ENCODE peak calls at places on chromosomes 12 and 14, in seven cellular contexts. J, S, N, B, M, V and D are unnamed samples.

GRCh38 chr14:35533357-35534129 is 421 bp upstream of the INSM2 start:
- DNase-seq in V (no peak), J (peak), B (no peak), S (peak), M (peak), N (peak), D (peak)

GRCh38 chr12:69897744-69898143 is 72.7 kb downstream of the MYRFL start:
- DNase-seq in B (no peak), M (no peak), N (no peak), V (no peak), J (no peak), S (peak), D (no peak)

GRCh38 chr14:70660967-70661871 is 19.5 kb downstream of the TTC9 start:
- DNase-seq in B (peak), N (no peak), S (peak), V (no peak), J (no peak), M (no peak), D (no peak)

GRCh38 chr12:104793280-104793679 is 164.8 kb downstream of the SLC41A2 start:
- DNase-seq in B (no peak), S (no peak), J (no peak), V (no peak), M (no peak), N (no peak), D (no peak)

GRCh38 chr12:67885370-67886169 is 103.7 kb upstream of the IFNG-AS1 start:
- DNase-seq in N (no peak), M (no peak), B (no peak), S (no peak), J (no peak), V (no peak), D (no peak)

GRCh38 chr14:21104448-21105060 is 3.7 kb downstream of the TMEM253 start:
- DNase-seq in M (peak), S (peak), V (no peak), B (no peak), J (peak), N (peak), D (peak)

GRCh38 chr14:103547941-103548462 is 14.5 kb downstream of the BAG5 start:
- DNase-seq in M (no peak), J (no peak), V (no peak), S (no peak), B (no peak), N (no peak), D (no peak)

GRCh38 chr12:205026-205425 is 8.9 kb downstream of the SLC6A12 start:
- DNase-seq in J (no peak), V (no peak), N (no peak), M (no peak), S (no peak), B (no peak), D (no peak)

GRCh38 chr12:111692575-111693210 is 6.8 kb downstream of the ACAD10 start:
- DNase-seq in V (no peak), M (no peak), J (peak), S (peak), N (no peak), B (no peak), D (no peak)

GRCh38 chr14:98685725-98686124 is 586.3 kb downstream of the BCL11B start:
- DNase-seq in J (no peak), M (no peak), N (no peak), V (no peak), S (no peak), B (no peak), D (no peak)

GRCh38 chr14:98684486-98684885 is 587.5 kb downstream of the BCL11B start:
- DNase-seq in S (no peak), J (no peak), M (no peak), V (no peak), B (no peak), N (no peak), D (no peak)

GRCh38 chr14:98682031-98682430 is 590.0 kb downstream of the BCL11B start:
- DNase-seq in V (no peak), B (no peak), J (no peak), S (no peak), N (no peak), M (no peak), D (no peak)
- TF ChIP-seq CTCF in V (no peak), B (no peak), J (no peak), S (no peak), N (no peak), M (no peak), D (no peak)

GRCh38 chr12:13203028-13203922 is 6.7 kb downstream of the EMP1 start:
- DNase-seq in N (peak), V (no peak), B (no peak), S (peak), J (peak), M (no peak), D (no peak)
- TF ChIP-seq CTCF in N (peak), V (no peak), B (no peak), S (peak), J (peak), M (no peak), D (no peak)

GRCh38 chr12:39621670-39622069 is 2.1 kb upstream of the ABCD2 start:
- DNase-seq in S (no peak), N (no peak), M (no peak), V (no peak), J (no peak), B (no peak), D (no peak)

GRCh38 chr12:39620664-39621658 is 1.4 kb upstream of the ABCD2 start:
- DNase-seq in B (no peak), S (no peak), V (no peak), J (no peak), N (peak), M (no peak), D (no peak)

GRCh38 chr12:39618701-39619100 is 902 bp downstream of the ABCD2 start:
- DNase-seq in N (no peak), V (no peak), S (no peak), B (no peak), M (no peak), J (no peak), D (no peak)

GRCh38 chr12:39619316-39619659 is 315 bp downstream of the ABCD2 start:
- DNase-seq in N (no peak), S (no peak), J (peak), V (no peak), M (peak), B (no peak), D (no peak)

DNA sequence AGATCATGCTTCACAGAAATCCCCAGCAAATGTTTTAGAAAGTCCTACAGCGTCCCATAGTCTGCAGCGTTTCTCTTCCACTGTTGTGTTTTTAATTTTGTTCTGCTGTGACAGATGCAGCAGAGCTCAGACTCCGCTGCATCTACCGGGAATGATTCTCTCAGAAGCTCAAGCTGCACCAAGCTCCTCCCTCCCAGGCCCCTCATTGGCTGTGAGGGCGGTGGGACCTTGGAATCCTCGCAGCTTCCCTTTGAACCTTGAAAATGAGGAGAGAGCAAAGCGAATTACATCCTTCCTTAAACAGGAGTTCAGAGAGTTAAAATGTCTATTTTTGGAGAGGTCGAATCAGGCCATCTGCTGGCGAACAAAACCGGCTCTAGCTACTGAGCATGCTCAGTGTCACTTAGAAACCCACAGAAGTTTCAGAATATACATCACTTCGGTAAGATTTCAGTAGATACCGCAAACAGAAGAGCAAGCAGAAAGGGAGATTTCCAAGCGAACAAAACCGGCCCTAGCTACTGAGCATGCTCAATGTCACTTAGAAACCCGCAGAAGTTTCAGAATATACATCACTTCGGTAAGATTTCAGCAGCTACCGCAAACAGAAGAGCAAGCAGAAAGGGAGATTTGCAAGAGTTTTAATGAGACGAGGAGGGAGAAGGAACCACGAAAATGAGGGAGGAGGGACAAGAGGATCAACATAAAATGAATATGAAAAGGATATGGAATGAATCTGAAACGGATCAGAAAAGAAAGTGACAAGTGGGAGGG is at the start of gene ABCD2:
- DNase-seq in M (peak), B (peak), S (peak), J (peak), N (peak), V (peak), D (peak)
- TF ChIP-seq CTCF in M (no peak), B (no peak), S (peak), J (no peak), N (peak), V (no peak), D (no peak)

GRCh38 chr12:1732914-1733313 is 42.0 kb downstream of the ADIPOR2 start:
- DNase-seq in S (no peak), V (no peak), M (no peak), N (no peak), B (no peak), J (no peak), D (no peak)
- TF ChIP-seq CTCF in S (no peak), V (no peak), M (no peak), N (no peak), B (no peak), J (no peak), D (no peak)

GRCh38 chr12:6063379-6063735 is 61.1 kb downstream of the VWF start:
- DNase-seq in S (no peak), B (no peak), J (no peak), M (no peak), V (no peak), N (no peak), D (no peak)
- TF ChIP-seq CTCF in S (no peak), B (no peak), J (no peak), M (no peak), V (no peak), N (no peak), D (peak)

GRCh38 chr12:75543529-75543928 is 32.1 kb upstream of the KRR1 start:
- DNase-seq in S (no peak), M (no peak), J (no peak), V (no peak), B (no peak), N (no peak), D (no peak)
- TF ChIP-seq CTCF in S (no peak), M (no peak), J (no peak), V (no peak), B (no peak), N (no peak), D (no peak)

DNA sequence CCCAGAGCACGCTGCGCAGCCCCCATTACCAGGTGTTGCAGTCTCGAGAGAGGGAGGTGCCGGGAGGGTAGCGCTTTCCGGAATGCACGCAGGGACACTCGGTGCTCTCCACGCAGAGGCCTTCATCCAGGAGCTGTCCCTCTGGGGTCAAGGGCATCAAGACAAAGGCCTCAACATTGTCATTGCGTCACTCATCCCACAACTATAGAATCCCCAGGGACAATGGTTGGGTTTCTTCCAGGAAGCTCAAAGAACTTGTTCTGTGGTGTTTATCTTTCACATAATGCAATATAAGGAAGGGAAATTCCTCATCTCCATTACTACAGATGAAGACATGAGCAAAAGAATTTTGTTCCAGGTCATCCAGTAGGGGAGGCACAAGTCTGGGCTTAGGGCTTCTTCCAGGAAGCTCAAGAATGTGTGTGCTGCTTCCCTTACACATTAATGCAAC is 52.1 kb downstream of the VWF start:
- DNase-seq in M (no peak), B (no peak), N (no peak), S (no peak), V (no peak), J (no peak), D (no peak)
- TF ChIP-seq CTCF in M (peak), B (no peak), N (no peak), S (no peak), V (no peak), J (no peak), D (no peak)

DNA sequence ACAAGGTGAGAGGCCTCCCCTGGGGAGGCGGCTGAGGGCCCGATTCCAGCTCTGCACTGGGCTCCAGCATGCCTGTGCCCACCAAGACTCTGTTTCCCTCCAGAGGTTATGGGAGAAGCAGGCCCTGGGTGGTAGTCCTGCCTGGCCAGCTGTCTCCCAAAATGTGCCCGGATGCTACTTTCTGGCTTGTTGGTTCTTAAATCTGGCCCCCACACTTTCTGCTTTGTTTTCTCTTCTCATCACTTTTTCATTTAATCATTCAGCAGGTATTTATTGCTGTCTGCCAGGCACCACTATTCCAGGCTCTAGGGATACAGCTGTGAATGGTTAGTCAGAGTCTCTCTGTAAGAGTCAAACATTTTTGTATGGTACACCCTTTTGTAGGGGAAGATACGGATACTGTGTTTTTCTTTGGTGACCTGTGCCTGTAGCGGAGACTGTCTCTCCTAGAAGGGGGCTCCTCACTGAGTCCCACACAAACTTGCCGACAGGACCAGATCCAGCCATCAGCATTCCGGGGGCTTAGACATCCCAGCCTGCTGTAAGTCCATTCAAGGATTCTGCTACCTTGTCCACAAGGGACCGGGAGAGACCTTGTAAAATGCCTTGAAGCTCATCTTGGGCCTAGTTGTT is 3.8 kb downstream of the DHRS2 start:
- DNase-seq in V (no peak), S (no peak), N (no peak), M (no peak), J (no peak), B (no peak), D (no peak)
- TF ChIP-seq CTCF in V (no peak), S (no peak), N (no peak), M (no peak), J (no peak), B (no peak), D (no peak)